ENCODE peak calls at places on chromosomes 4 and X, in six cellular contexts. L is tibial nerve, O is endothelial cell, Y is progenitor cell of endocrine pancreas, D is OCI-LY7, Q is fibroblast of pulmonary artery. U is an unnamed sample.
A peak's percentile ranks its signal among the peaks of the same experiment; 100 is the strongest.

GRCh38 chr4:108043536-108043935 is 53.8 kb downstream of the HADH start:
- DNase-seq in Y (no peak), O (no peak), L (no peak), Q (no peak), D (peak; percentile 62), U (no peak)

GRCh38 chrX:15151267-15152196 is 118.4 kb downstream of the ASB9 start:
- DNase-seq in Q (no peak), L (no peak), D (no peak), O (no peak), Y (no peak), U (no peak)

GRCh38 chrX:22081475-22082092 is 49.5 kb downstream of the PHEX start:
- DNase-seq in Q (peak; percentile 69), D (peak; percentile 47), Y (peak; percentile 21), L (peak; percentile 48), O (peak; percentile 56), U (no peak)

GRCh38 chr4:70818921-70819320 is 20.8 kb downstream of the GRSF1 start:
- DNase-seq in Q (no peak), O (no peak), Y (no peak), L (no peak), D (no peak), U (no peak)

GRCh38 chrX:72145181-72145580 is 13.5 kb upstream of the RTL5 start:
- DNase-seq in Y (no peak), Q (no peak), O (no peak), D (no peak), L (no peak), U (no peak)

GRCh38 chrX:23901805-23902204 is 5.9 kb downstream of the APOO start:
- DNase-seq in Y (no peak), Q (peak; percentile 90), L (peak; percentile 66), O (peak; percentile 27), D (peak; percentile 71), U (peak; percentile 19)

GRCh38 chrX:154804564-154804956 is 725 bp downstream of the MPP1 start:
- DNase-seq in O (no peak), L (no peak), Q (no peak), D (no peak), Y (no peak), U (no peak)

GRCh38 chr4:119039779-119040178 is 95.9 kb upstream of the MYOZ2 start:
- DNase-seq in D (peak; percentile 13), Y (no peak), L (no peak), O (peak; percentile 45), Q (no peak), U (no peak)

GRCh38 chr4:18213576-18214198 is 192.1 kb upstream of the LCORL start:
- DNase-seq in Q (no peak), Y (no peak), D (no peak), L (no peak), O (no peak), U (no peak)

GRCh38 chr4:125736057-125736456 is 421.3 kb downstream of the FAT4 start:
- DNase-seq in Y (no peak), Q (peak; percentile 69), D (no peak), O (peak; percentile 20), L (no peak), U (no peak)
- TF ChIP-seq CTCF in Y (no peak), Q (peak; percentile 29), D (peak; percentile 29), O (no peak), L (no peak), U (no peak)

GRCh38 chrX:149506349-149506748 is 1.2 kb upstream of the IDS start:
- DNase-seq in Y (no peak), D (no peak), Q (no peak), L (no peak), O (no peak), U (no peak)

GRCh38 chrX:149505671-149506070 is 565 bp upstream of the IDS start:
- DNase-seq in Q (no peak), L (no peak), D (no peak), O (no peak), Y (no peak), U (no peak)

GRCh38 chrX:149508467-149508866 is 3.4 kb upstream of the IDS start:
- DNase-seq in Y (no peak), L (no peak), D (no peak), O (no peak), Q (no peak), U (no peak)

GRCh38 chrX:149504226-149504914 is 736 bp downstream of the IDS start:
- DNase-seq in O (peak; percentile 35), L (no peak), Q (no peak), D (peak; percentile 85), Y (no peak), U (no peak)

DNA sequence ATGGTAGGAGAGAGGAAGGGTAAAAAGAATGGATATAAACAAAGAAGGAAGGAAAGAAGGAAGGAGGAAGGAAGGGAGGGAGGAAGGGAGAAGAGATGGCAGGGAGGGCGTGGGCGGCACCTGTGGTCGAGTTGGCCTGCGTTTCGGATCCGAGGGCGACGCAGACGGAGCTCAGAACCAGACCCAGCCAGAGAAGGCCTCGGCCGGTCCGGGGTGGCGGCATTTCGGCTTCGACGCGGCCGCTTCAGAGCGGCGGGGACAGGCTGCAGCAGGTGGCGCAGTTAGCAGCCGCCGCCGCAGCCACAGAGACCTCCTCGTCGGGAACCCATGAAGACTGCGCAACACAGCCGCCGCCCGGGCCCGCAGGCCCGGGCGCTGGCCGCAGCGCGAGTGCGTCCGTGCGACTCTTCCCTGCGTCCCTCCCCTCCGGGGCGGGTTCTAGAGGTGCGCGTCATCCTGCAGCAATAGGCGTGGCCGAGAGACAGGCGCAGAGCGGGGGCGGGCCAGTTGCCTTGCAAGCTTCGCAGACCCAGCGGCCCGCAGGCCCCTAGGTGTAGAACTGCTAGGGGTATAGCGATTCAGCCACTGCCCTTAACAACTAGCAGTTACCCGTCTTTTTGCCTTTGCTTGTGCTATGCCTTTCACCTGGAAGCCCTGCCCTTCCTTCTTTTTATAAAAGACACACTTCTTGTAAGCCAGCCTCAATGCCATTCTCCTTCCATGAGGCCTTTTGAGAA is at the start of gene IDS:
- DNase-seq in Y (peak; percentile 65), Q (peak; percentile 84), L (peak; percentile 81), O (peak; percentile 79), D (peak; percentile 90), U (peak; percentile 66)
- TF ChIP-seq CTCF in Y (no peak), Q (no peak), L (no peak), O (no peak), D (no peak), U (no peak)

GRCh38 chr4:111933703-111934102 is 211.6 kb upstream of the FAM241A start:
- DNase-seq in D (no peak), L (no peak), Y (no peak), O (no peak), Q (no peak), U (no peak)

GRCh38 chr4:111941957-111942356 is 203.3 kb upstream of the FAM241A start:
- DNase-seq in D (no peak), L (no peak), Y (no peak), Q (no peak), O (no peak), U (no peak)

GRCh38 chr4:111934294-111934693 is 211.0 kb upstream of the FAM241A start:
- DNase-seq in Y (no peak), Q (no peak), O (no peak), D (no peak), L (no peak), U (no peak)

DNA sequence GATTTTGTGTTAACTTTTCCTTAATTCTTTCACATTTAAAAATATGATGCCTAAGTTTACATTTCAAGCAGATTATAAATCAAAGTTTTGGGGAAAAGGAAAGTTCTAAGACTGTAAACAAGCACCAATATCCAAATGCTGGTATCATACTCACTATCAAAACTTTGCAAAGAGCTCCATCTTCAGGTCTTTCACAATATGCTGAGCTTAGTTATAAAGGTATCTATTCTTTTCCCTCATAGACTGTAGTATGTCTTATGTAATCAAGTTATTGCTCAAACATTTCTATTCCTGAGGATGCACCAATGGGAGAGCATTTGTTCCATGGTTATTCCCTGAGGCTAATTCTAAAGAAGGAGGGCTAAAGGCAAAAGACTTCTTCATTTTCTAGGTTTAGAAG is 207.9 kb upstream of the FAM241A start:
- DNase-seq in L (no peak), Q (peak; percentile 51), Y (no peak), D (no peak), O (no peak), U (no peak)
- TF ChIP-seq CTCF in L (no peak), Q (no peak), Y (peak; percentile 49), D (peak; percentile 60), O (no peak), U (no peak)

GRCh38 chr4:82551734-82552133 is 10.1 kb downstream of the TMEM150C start:
- DNase-seq in D (no peak), Q (no peak), O (no peak), L (no peak), Y (no peak), U (no peak)
- TF ChIP-seq CTCF in D (no peak), Q (no peak), O (no peak), L (no peak), Y (no peak), U (no peak)

DNA sequence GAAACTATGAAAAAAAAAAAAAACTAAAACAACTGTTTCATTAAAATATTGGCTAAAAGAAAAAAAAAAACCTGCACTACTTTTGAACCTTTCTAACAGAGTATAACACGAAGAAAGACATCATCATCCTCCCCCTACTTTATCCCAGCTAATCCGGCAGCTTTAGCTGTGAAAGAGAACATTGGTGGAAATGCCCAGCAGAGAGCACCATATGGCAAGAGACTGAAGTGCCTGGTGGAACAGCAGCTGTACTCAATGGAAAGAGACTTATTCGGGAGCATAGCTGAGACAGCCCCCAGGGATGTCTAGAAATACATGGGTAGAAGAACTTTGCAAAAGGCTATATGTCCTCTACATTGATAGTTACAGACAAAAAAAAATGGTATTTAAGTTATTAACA is 30.3 kb downstream of the STPG2 start:
- DNase-seq in O (peak; percentile 37), Y (no peak), D (peak; percentile 4), L (no peak), Q (peak; percentile 42), U (no peak)
- TF ChIP-seq CTCF in O (no peak), Y (peak; percentile 37), D (peak; percentile 46), L (no peak), Q (peak; percentile 37), U (no peak)

GRCh38 chrX:94834226-94834625 is 1160.2 kb downstream of the FAM133A start:
- DNase-seq in D (no peak), O (no peak), L (no peak), Y (no peak), Q (no peak), U (no peak)

GRCh38 chrX:94830717-94831116 is 1156.7 kb downstream of the FAM133A start:
- DNase-seq in D (no peak), Q (no peak), O (no peak), Y (no peak), L (no peak), U (no peak)

DNA sequence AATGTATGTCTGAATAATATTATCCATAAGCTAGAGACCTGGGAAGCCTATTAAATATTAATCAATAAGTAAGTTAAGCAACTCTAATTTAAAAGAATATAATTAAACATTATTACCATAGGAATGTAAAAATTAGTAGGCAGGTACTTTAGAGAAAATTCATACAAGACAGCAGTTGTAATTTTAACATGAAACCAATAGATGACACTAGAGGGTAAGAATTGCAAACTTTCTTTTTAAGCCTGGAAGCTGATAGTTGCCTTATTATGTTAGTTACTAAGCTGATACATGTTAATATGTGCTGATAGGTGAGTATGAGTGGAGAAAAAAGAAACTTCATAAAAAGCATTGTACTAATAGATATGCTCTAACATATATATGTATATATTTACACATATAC is 1157.4 kb downstream of the FAM133A start:
- DNase-seq in O (no peak), Y (no peak), L (no peak), D (no peak), Q (peak; percentile 11), U (no peak)
- TF ChIP-seq CTCF in O (peak; percentile 20), Y (peak; percentile 73), L (no peak), D (peak; percentile 49), Q (peak; percentile 22), U (no peak)